ENCODE peak calls at places on chromosome 5, in six cellular contexts. One of them, this sample, is unnamed.

GRCh38 chr5:177369050-177369912 is 11.6 kb downstream of the RGS14 start:
- DNase-seq in lower lobe of right lung: no peak
- DNase-seq in right atrium auricular region: no peak
- DNase-seq in mammary epithelial cell: no peak
- DNase-seq in cardiac muscle cell: peak
- DNase-seq in CD4-positive, alpha-beta T cell: peak
- DNase-seq in this sample: peak

GRCh38 chr5:154573011-154573410 is 95.0 kb upstream of the HAND1 start:
- DNase-seq in lower lobe of right lung: no peak
- DNase-seq in right atrium auricular region: no peak
- DNase-seq in mammary epithelial cell: no peak
- DNase-seq in cardiac muscle cell: no peak
- DNase-seq in CD4-positive, alpha-beta T cell: no peak
- DNase-seq in this sample: no peak

GRCh38 chr5:114010362-114010761 is 351.5 kb upstream of the KCNN2 start:
- DNase-seq in lower lobe of right lung: no peak
- DNase-seq in right atrium auricular region: no peak
- DNase-seq in mammary epithelial cell: peak
- DNase-seq in cardiac muscle cell: no peak
- DNase-seq in CD4-positive, alpha-beta T cell: no peak
- DNase-seq in this sample: no peak

GRCh38 chr5:32542216-32543059 is 42.9 kb upstream of the SUB1 start:
- DNase-seq in lower lobe of right lung: no peak
- DNase-seq in right atrium auricular region: no peak
- DNase-seq in mammary epithelial cell: no peak
- DNase-seq in cardiac muscle cell: no peak
- DNase-seq in CD4-positive, alpha-beta T cell: no peak
- DNase-seq in this sample: no peak

GRCh38 chr5:10653033-10653432 is 89.2 kb downstream of the ANKRD33B start:
- DNase-seq in lower lobe of right lung: no peak
- DNase-seq in right atrium auricular region: no peak
- DNase-seq in mammary epithelial cell: no peak
- DNase-seq in cardiac muscle cell: no peak
- DNase-seq in CD4-positive, alpha-beta T cell: no peak
- DNase-seq in this sample: no peak

GRCh38 chr5:91177639-91178038 is 205.5 kb downstream of the ARRDC3 start:
- DNase-seq in lower lobe of right lung: no peak
- DNase-seq in right atrium auricular region: no peak
- DNase-seq in mammary epithelial cell: no peak
- DNase-seq in cardiac muscle cell: no peak
- DNase-seq in CD4-positive, alpha-beta T cell: no peak
- DNase-seq in this sample: no peak

GRCh38 chr5:26009742-26010141 is 1028.6 kb downstream of the CDH9 start:
- DNase-seq in lower lobe of right lung: no peak
- DNase-seq in right atrium auricular region: no peak
- DNase-seq in mammary epithelial cell: no peak
- DNase-seq in cardiac muscle cell: peak
- DNase-seq in CD4-positive, alpha-beta T cell: no peak
- DNase-seq in this sample: peak

GRCh38 chr5:157651011-157651611 is 1.1 kb downstream of the SOX30 start:
- DNase-seq in lower lobe of right lung: no peak
- DNase-seq in right atrium auricular region: no peak
- DNase-seq in mammary epithelial cell: no peak
- DNase-seq in cardiac muscle cell: no peak
- DNase-seq in CD4-positive, alpha-beta T cell: no peak
- DNase-seq in this sample: no peak

GRCh38 chr5:72438141-72438540 is 69.1 kb downstream of the ZNF366 start:
- DNase-seq in lower lobe of right lung: no peak
- DNase-seq in right atrium auricular region: no peak
- DNase-seq in mammary epithelial cell: peak
- DNase-seq in cardiac muscle cell: no peak
- DNase-seq in CD4-positive, alpha-beta T cell: no peak
- DNase-seq in this sample: no peak

GRCh38 chr5:151239237-151239861 is 13.6 kb upstream of the GM2A start:
- DNase-seq in lower lobe of right lung: peak
- DNase-seq in right atrium auricular region: peak
- DNase-seq in mammary epithelial cell: no peak
- DNase-seq in cardiac muscle cell: peak
- DNase-seq in CD4-positive, alpha-beta T cell: peak
- DNase-seq in this sample: peak

GRCh38 chr5:43150748-43151147 is 30.0 kb downstream of the ZNF131 start:
- DNase-seq in lower lobe of right lung: no peak
- DNase-seq in right atrium auricular region: no peak
- DNase-seq in mammary epithelial cell: no peak
- DNase-seq in cardiac muscle cell: no peak
- DNase-seq in CD4-positive, alpha-beta T cell: no peak
- DNase-seq in this sample: no peak

GRCh38 chr5:95087819-95088317 is 197.0 kb downstream of the MCTP1 start:
- DNase-seq in lower lobe of right lung: no peak
- DNase-seq in right atrium auricular region: no peak
- DNase-seq in mammary epithelial cell: peak
- DNase-seq in cardiac muscle cell: no peak
- DNase-seq in CD4-positive, alpha-beta T cell: no peak
- DNase-seq in this sample: no peak

GRCh38 chr5:28027851-28028250 is 989.5 kb upstream of the CDH9 start:
- DNase-seq in lower lobe of right lung: no peak
- DNase-seq in right atrium auricular region: no peak
- DNase-seq in mammary epithelial cell: no peak
- DNase-seq in cardiac muscle cell: no peak
- DNase-seq in CD4-positive, alpha-beta T cell: no peak
- DNase-seq in this sample: no peak

GRCh38 chr5:175235251-175235963 is 208.6 kb downstream of the DRD1 start:
- DNase-seq in lower lobe of right lung: no peak
- DNase-seq in right atrium auricular region: no peak
- DNase-seq in mammary epithelial cell: no peak
- DNase-seq in cardiac muscle cell: no peak
- DNase-seq in CD4-positive, alpha-beta T cell: no peak
- DNase-seq in this sample: no peak

GRCh38 chr5:165565921-165566320 is 2060.5 kb downstream of the MAT2B start:
- DNase-seq in lower lobe of right lung: no peak
- DNase-seq in right atrium auricular region: no peak
- DNase-seq in mammary epithelial cell: no peak
- DNase-seq in cardiac muscle cell: no peak
- DNase-seq in CD4-positive, alpha-beta T cell: no peak
- DNase-seq in this sample: no peak

GRCh38 chr5:134554319-134555222 is 29.1 kb downstream of the JADE2 start:
- DNase-seq in lower lobe of right lung: peak
- DNase-seq in right atrium auricular region: peak
- DNase-seq in mammary epithelial cell: no peak
- DNase-seq in cardiac muscle cell: no peak
- DNase-seq in CD4-positive, alpha-beta T cell: peak
- DNase-seq in this sample: no peak

GRCh38 chr5:26553079-26553478 is 485.3 kb downstream of the CDH9 start:
- DNase-seq in lower lobe of right lung: no peak
- DNase-seq in right atrium auricular region: no peak
- DNase-seq in mammary epithelial cell: no peak
- DNase-seq in cardiac muscle cell: no peak
- DNase-seq in CD4-positive, alpha-beta T cell: no peak
- DNase-seq in this sample: peak

GRCh38 chr5:53008751-53009150 is 19.6 kb downstream of the ITGA2 start:
- DNase-seq in lower lobe of right lung: no peak
- DNase-seq in right atrium auricular region: no peak
- DNase-seq in mammary epithelial cell: peak
- DNase-seq in cardiac muscle cell: no peak
- DNase-seq in CD4-positive, alpha-beta T cell: no peak
- DNase-seq in this sample: no peak

GRCh38 chr5:2740051-2740848 is 11.2 kb downstream of the IRX2 start:
- DNase-seq in lower lobe of right lung: no peak
- DNase-seq in right atrium auricular region: no peak
- DNase-seq in mammary epithelial cell: peak
- DNase-seq in cardiac muscle cell: peak
- DNase-seq in CD4-positive, alpha-beta T cell: no peak
- DNase-seq in this sample: no peak

GRCh38 chr5:58016329-58016728 is 443.6 kb downstream of the PLK2 start:
- DNase-seq in lower lobe of right lung: no peak
- DNase-seq in right atrium auricular region: no peak
- DNase-seq in mammary epithelial cell: peak
- DNase-seq in cardiac muscle cell: no peak
- DNase-seq in CD4-positive, alpha-beta T cell: no peak
- DNase-seq in this sample: no peak

GRCh38 chr5:16975950-16976624 is 40.0 kb upstream of the MYO10 start:
- DNase-seq in lower lobe of right lung: no peak
- DNase-seq in right atrium auricular region: no peak
- DNase-seq in mammary epithelial cell: no peak
- DNase-seq in cardiac muscle cell: no peak
- DNase-seq in CD4-positive, alpha-beta T cell: no peak
- DNase-seq in this sample: no peak

GRCh38 chr5:147822686-147823491 is 8.6 kb downstream of the SPINK1 start:
- DNase-seq in lower lobe of right lung: no peak
- DNase-seq in right atrium auricular region: no peak
- DNase-seq in mammary epithelial cell: peak
- DNase-seq in cardiac muscle cell: peak
- DNase-seq in CD4-positive, alpha-beta T cell: peak
- DNase-seq in this sample: peak

GRCh38 chr5:137218896-137219295 is 280.2 kb downstream of the SPOCK1 start:
- DNase-seq in lower lobe of right lung: no peak
- DNase-seq in right atrium auricular region: no peak
- DNase-seq in mammary epithelial cell: peak
- DNase-seq in cardiac muscle cell: no peak
- DNase-seq in CD4-positive, alpha-beta T cell: no peak
- DNase-seq in this sample: no peak

GRCh38 chr5:139744471-139745120 is 51.0 kb upstream of the PSD2 start:
- DNase-seq in lower lobe of right lung: no peak
- DNase-seq in right atrium auricular region: no peak
- DNase-seq in mammary epithelial cell: no peak
- DNase-seq in cardiac muscle cell: no peak
- DNase-seq in CD4-positive, alpha-beta T cell: no peak
- DNase-seq in this sample: no peak

GRCh38 chr5:68345166-68345565 is 129.6 kb downstream of the PIK3R1 start:
- DNase-seq in lower lobe of right lung: no peak
- DNase-seq in right atrium auricular region: no peak
- DNase-seq in mammary epithelial cell: no peak
- DNase-seq in cardiac muscle cell: no peak
- DNase-seq in CD4-positive, alpha-beta T cell: no peak
- DNase-seq in this sample: no peak

GRCh38 chr5:137858223-137858916 is 9.3 kb upstream of the MYOT start:
- DNase-seq in lower lobe of right lung: no peak
- DNase-seq in right atrium auricular region: no peak
- DNase-seq in mammary epithelial cell: peak
- DNase-seq in cardiac muscle cell: no peak
- DNase-seq in CD4-positive, alpha-beta T cell: no peak
- DNase-seq in this sample: no peak

GRCh38 chr5:37015795-37016666 is 139.5 kb downstream of the NIPBL start:
- DNase-seq in lower lobe of right lung: no peak
- DNase-seq in right atrium auricular region: no peak
- DNase-seq in mammary epithelial cell: peak
- DNase-seq in cardiac muscle cell: no peak
- DNase-seq in CD4-positive, alpha-beta T cell: no peak
- DNase-seq in this sample: no peak

DNA sequence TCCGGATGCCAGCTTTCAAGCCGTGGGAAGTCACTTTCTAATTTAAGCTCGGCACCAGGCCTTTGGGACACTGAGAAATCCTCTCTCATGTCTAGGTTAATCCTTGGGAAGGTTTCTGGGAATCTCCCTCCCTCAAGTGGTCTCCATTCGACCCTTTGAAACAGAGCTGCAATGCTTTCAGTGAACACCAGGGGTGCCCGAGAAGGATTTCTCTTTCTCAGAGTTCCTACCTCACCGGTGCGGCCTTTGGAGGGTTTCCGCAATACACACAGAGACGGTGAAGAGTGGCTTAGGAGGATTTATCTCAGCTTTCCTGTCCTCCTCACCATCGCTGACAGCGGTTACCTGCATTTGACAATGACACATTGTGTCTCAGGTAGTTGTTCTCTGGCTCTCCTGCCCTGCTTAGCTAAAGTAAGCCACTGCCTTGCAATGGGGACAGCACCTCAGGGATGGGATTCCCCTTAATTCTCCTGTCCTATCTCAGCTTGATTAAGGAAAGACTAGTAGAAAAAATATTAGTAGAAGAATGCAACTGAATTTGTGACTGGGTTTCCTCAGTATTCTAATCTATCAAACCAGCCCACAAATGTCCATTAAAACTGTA is 180.6 kb downstream of the GABRG2 start:
- DNase-seq in lower lobe of right lung: no peak
- DNase-seq in right atrium auricular region: no peak
- DNase-seq in mammary epithelial cell: no peak
- DNase-seq in cardiac muscle cell: no peak
- DNase-seq in CD4-positive, alpha-beta T cell: no peak
- DNase-seq in this sample: peak
- TF ChIP-seq CTCF in lower lobe of right lung: no peak
- TF ChIP-seq CTCF in right atrium auricular region: no peak
- TF ChIP-seq CTCF in mammary epithelial cell: no peak
- TF ChIP-seq CTCF in cardiac muscle cell: no peak
- TF ChIP-seq CTCF in CD4-positive, alpha-beta T cell: no peak
- TF ChIP-seq CTCF in this sample: peak

GRCh38 chr5:180178516-180179398 is 30.3 kb downstream of the RASGEF1C start:
- DNase-seq in lower lobe of right lung: no peak
- DNase-seq in right atrium auricular region: peak
- DNase-seq in mammary epithelial cell: no peak
- DNase-seq in cardiac muscle cell: no peak
- DNase-seq in CD4-positive, alpha-beta T cell: no peak
- DNase-seq in this sample: no peak
- TF ChIP-seq CTCF in lower lobe of right lung: no peak
- TF ChIP-seq CTCF in right atrium auricular region: no peak
- TF ChIP-seq CTCF in mammary epithelial cell: no peak
- TF ChIP-seq CTCF in cardiac muscle cell: no peak
- TF ChIP-seq CTCF in CD4-positive, alpha-beta T cell: no peak
- TF ChIP-seq CTCF in this sample: no peak

GRCh38 chr5:171453056-171453725 is 33.7 kb downstream of the FGF18 start:
- DNase-seq in lower lobe of right lung: no peak
- DNase-seq in right atrium auricular region: no peak
- DNase-seq in mammary epithelial cell: no peak
- DNase-seq in cardiac muscle cell: no peak
- DNase-seq in CD4-positive, alpha-beta T cell: no peak
- DNase-seq in this sample: no peak
- TF ChIP-seq CTCF in lower lobe of right lung: no peak
- TF ChIP-seq CTCF in right atrium auricular region: no peak
- TF ChIP-seq CTCF in mammary epithelial cell: no peak
- TF ChIP-seq CTCF in cardiac muscle cell: no peak
- TF ChIP-seq CTCF in CD4-positive, alpha-beta T cell: no peak
- TF ChIP-seq CTCF in this sample: peak

DNA sequence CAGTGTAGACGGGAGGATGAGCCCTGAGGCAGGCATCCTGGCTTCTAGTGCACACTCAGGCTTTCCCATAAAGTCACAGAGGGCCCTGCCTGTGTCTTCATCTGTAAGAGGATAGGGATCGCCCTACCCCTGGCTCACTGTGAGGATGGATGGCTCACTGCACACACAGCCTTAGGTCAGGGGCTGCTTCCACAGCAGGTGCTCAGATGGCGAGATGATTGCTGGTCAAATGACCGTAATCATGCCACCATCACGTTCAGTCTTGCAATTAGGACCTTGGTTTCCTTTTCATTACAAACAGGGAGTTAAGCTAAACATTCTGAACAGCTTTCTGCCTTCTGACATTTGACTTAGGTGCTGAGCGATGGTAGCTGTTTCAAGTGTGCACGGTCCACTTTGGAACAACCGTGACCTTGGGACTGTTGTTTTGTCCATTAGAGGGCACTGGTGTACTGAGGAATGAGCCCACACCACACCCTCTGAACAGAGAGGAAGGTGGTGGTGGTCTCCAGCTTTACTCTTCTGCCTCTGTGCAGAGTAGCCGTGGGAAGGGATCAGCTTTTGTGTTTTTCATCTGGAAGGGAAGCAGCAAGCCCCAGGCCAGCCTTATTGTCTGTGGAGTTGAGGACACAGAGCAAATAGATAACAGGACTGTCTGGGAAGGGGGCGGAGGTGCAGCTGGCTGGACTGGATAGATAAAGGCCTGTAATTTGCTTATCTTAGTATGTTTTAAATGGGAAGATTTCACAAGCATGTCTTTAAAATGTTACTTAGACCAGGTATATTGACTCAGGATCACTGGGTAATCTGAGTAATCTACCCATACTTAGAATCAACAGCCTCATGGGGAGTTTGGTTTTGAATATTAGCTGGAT is 183.1 kb downstream of the TRIO start:
- DNase-seq in lower lobe of right lung: no peak
- DNase-seq in right atrium auricular region: no peak
- DNase-seq in mammary epithelial cell: no peak
- DNase-seq in cardiac muscle cell: peak
- DNase-seq in CD4-positive, alpha-beta T cell: no peak
- DNase-seq in this sample: no peak
- TF ChIP-seq CTCF in lower lobe of right lung: peak
- TF ChIP-seq CTCF in right atrium auricular region: no peak
- TF ChIP-seq CTCF in mammary epithelial cell: no peak
- TF ChIP-seq CTCF in cardiac muscle cell: peak
- TF ChIP-seq CTCF in CD4-positive, alpha-beta T cell: no peak
- TF ChIP-seq CTCF in this sample: peak

This sample was measured in neural crest cell.